ENCODE peak calls at places on chromosomes 1 and 21, in four cellular contexts. N is HTR-8/SVneo, U is H7, X is WTC11. C is an unnamed sample.

GRCh38 chr1:21655259-21655658 is 13.9 kb downstream of the RAP1GAP start:
- DNase-seq in X (no peak), U (no peak), N (no peak), C (no peak)

GRCh38 chr1:37726191-37726590 is 33.9 kb downstream of the CDCA8 start:
- DNase-seq in U (no peak), N (no peak), X (no peak), C (no peak)

GRCh38 chr1:1946540-1946939 is 27.5 kb upstream of the TMEM52 start:
- DNase-seq in N (no peak), X (no peak), U (no peak), C (no peak)

GRCh38 chr21:44497641-44498243 is 42.3 kb downstream of the KRTAP10-1 start:
- DNase-seq in X (no peak), U (peak; percentile 63), N (no peak), C (no peak)

GRCh38 chr21:39311164-39311563 is 2.3 kb downstream of the BRWD1 start:
- DNase-seq in N (no peak), X (no peak), U (no peak), C (no peak)

GRCh38 chr1:41515131-41515678 is 30.7 kb upstream of the EDN2 start:
- DNase-seq in N (no peak), X (no peak), U (peak; percentile 79), C (peak; percentile 54)

GRCh38 chr21:15283789-15284188 is 219.0 kb upstream of the NRIP1 start:
- DNase-seq in U (no peak), X (no peak), N (no peak), C (no peak)

GRCh38 chr1:184596950-184597651 is 157.6 kb downstream of the EDEM3 start:
- DNase-seq in U (peak; percentile 48), X (no peak), N (no peak), C (peak; percentile 57)

GRCh38 chr21:46347791-46348381 is 23.9 kb downstream of the PCNT start:
- DNase-seq in U (peak; percentile 63), X (peak; percentile 39), N (no peak), C (peak; percentile 63)

GRCh38 chr1:153569465-153569864 is 3.8 kb upstream of the S100A2 start:
- DNase-seq in N (no peak), X (no peak), U (no peak), C (no peak)

GRCh38 chr1:219784660-219785391 is 143.5 kb downstream of the SLC30A10 start:
- DNase-seq in U (no peak), X (no peak), N (no peak), C (no peak)

GRCh38 chr1:155938220-155938627 is 3.2 kb upstream of the RXFP4 start:
- DNase-seq in U (peak; percentile 85), X (no peak), N (peak; percentile 64), C (peak; percentile 73)

GRCh38 chr1:111665527-111665926 is 45.9 kb downstream of the RAP1A start:
- DNase-seq in N (no peak), U (no peak), X (no peak), C (no peak)

GRCh38 chr1:39196244-39197215 is 8.0 kb upstream of the MACF1 start:
- DNase-seq in U (no peak), N (no peak), X (no peak), C (no peak)

GRCh38 chr1:209674957-209675566 is at the start of gene G0S2:
- DNase-seq in N (no peak), X (peak; percentile 63), U (no peak), C (peak; percentile 82)

GRCh38 chr1:231317306-231318014 is 20.2 kb downstream of the EXOC8 start:
- DNase-seq in X (no peak), N (no peak), U (no peak), C (peak; percentile 45)